ENCODE peak calls at places on chromosomes 1 and 21, in ten cellular contexts. One of them, this sample, is unnamed.

GRCh38 chr1:6456800-6457466 is 9.0 kb downstream of the TNFRSF25 start:
- DNase-seq in activated T-cell treated with anti-CD3 and anti-CD28 coated beads for 1 hour: no peak
- DNase-seq in heart right ventricle: no peak
- DNase-seq in epithelial cell of esophagus: no peak
- DNase-seq in HT-29: no peak
- DNase-seq in upper lobe of right lung: no peak
- DNase-seq in progenitor cell of endocrine pancreas: no peak
- DNase-seq in activated gamma-delta T cell treated with Interleukin-2 at 50 U/mL for 16 hours: no peak
- DNase-seq in HCT116: no peak
- DNase-seq in tibial artery: no peak
- DNase-seq in this sample: no peak

GRCh38 chr21:32653326-32653901 is 41.2 kb upstream of the CFAP298 start:
- DNase-seq in activated T-cell treated with anti-CD3 and anti-CD28 coated beads for 1 hour: no peak
- DNase-seq in heart right ventricle: no peak
- DNase-seq in epithelial cell of esophagus: peak; percentile 51
- DNase-seq in HT-29: peak; percentile 53
- DNase-seq in upper lobe of right lung: no peak
- DNase-seq in progenitor cell of endocrine pancreas: no peak
- DNase-seq in activated gamma-delta T cell treated with Interleukin-2 at 50 U/mL for 16 hours: no peak
- DNase-seq in HCT116: peak; percentile 15
- DNase-seq in tibial artery: no peak
- DNase-seq in this sample: peak; percentile 45

GRCh38 chr1:53599461-53599860 is 139.5 kb downstream of the GLIS1 start:
- DNase-seq in activated T-cell treated with anti-CD3 and anti-CD28 coated beads for 1 hour: no peak
- DNase-seq in heart right ventricle: no peak
- DNase-seq in epithelial cell of esophagus: no peak
- DNase-seq in HT-29: no peak
- DNase-seq in upper lobe of right lung: peak; percentile 29
- DNase-seq in progenitor cell of endocrine pancreas: no peak
- DNase-seq in activated gamma-delta T cell treated with Interleukin-2 at 50 U/mL for 16 hours: no peak
- DNase-seq in HCT116: no peak
- DNase-seq in tibial artery: no peak
- DNase-seq in this sample: no peak

GRCh38 chr1:226195144-226195543 is 8.6 kb upstream of the ACBD3 start:
- DNase-seq in activated T-cell treated with anti-CD3 and anti-CD28 coated beads for 1 hour: no peak
- DNase-seq in heart right ventricle: no peak
- DNase-seq in epithelial cell of esophagus: peak; percentile 13
- DNase-seq in HT-29: no peak
- DNase-seq in upper lobe of right lung: no peak
- DNase-seq in progenitor cell of endocrine pancreas: no peak
- DNase-seq in activated gamma-delta T cell treated with Interleukin-2 at 50 U/mL for 16 hours: no peak
- DNase-seq in HCT116: no peak
- DNase-seq in tibial artery: no peak
- DNase-seq in this sample: no peak

GRCh38 chr1:104932030-104932915 is 1182.6 kb downstream of the AMY1C start:
- DNase-seq in activated T-cell treated with anti-CD3 and anti-CD28 coated beads for 1 hour: no peak
- DNase-seq in heart right ventricle: no peak
- DNase-seq in epithelial cell of esophagus: no peak
- DNase-seq in HT-29: no peak
- DNase-seq in upper lobe of right lung: no peak
- DNase-seq in progenitor cell of endocrine pancreas: no peak
- DNase-seq in activated gamma-delta T cell treated with Interleukin-2 at 50 U/mL for 16 hours: no peak
- DNase-seq in HCT116: no peak
- DNase-seq in tibial artery: no peak
- DNase-seq in this sample: no peak

GRCh38 chr1:106613861-106614260 is 442.6 kb upstream of the PRMT6 start:
- DNase-seq in activated T-cell treated with anti-CD3 and anti-CD28 coated beads for 1 hour: no peak
- DNase-seq in heart right ventricle: no peak
- DNase-seq in epithelial cell of esophagus: no peak
- DNase-seq in HT-29: no peak
- DNase-seq in upper lobe of right lung: no peak
- DNase-seq in progenitor cell of endocrine pancreas: no peak
- DNase-seq in activated gamma-delta T cell treated with Interleukin-2 at 50 U/mL for 16 hours: no peak
- DNase-seq in HCT116: no peak
- DNase-seq in tibial artery: no peak
- DNase-seq in this sample: no peak

GRCh38 chr1:56074357-56074717 is 505.0 kb downstream of the PLPP3 start:
- DNase-seq in activated T-cell treated with anti-CD3 and anti-CD28 coated beads for 1 hour: no peak
- DNase-seq in heart right ventricle: no peak
- DNase-seq in epithelial cell of esophagus: no peak
- DNase-seq in HT-29: no peak
- DNase-seq in upper lobe of right lung: no peak
- DNase-seq in progenitor cell of endocrine pancreas: no peak
- DNase-seq in activated gamma-delta T cell treated with Interleukin-2 at 50 U/mL for 16 hours: no peak
- DNase-seq in HCT116: no peak
- DNase-seq in tibial artery: no peak
- DNase-seq in this sample: no peak

GRCh38 chr1:1915911-1916835 is 1.1 kb downstream of the CALML6 start:
- DNase-seq in activated T-cell treated with anti-CD3 and anti-CD28 coated beads for 1 hour: no peak
- DNase-seq in heart right ventricle: no peak
- DNase-seq in epithelial cell of esophagus: no peak
- DNase-seq in HT-29: no peak
- DNase-seq in upper lobe of right lung: no peak
- DNase-seq in progenitor cell of endocrine pancreas: no peak
- DNase-seq in activated gamma-delta T cell treated with Interleukin-2 at 50 U/mL for 16 hours: no peak
- DNase-seq in HCT116: no peak
- DNase-seq in tibial artery: no peak
- DNase-seq in this sample: no peak

GRCh38 chr1:107016376-107016978 is 40.0 kb upstream of the PRMT6 start:
- DNase-seq in activated T-cell treated with anti-CD3 and anti-CD28 coated beads for 1 hour: no peak
- DNase-seq in heart right ventricle: no peak
- DNase-seq in epithelial cell of esophagus: no peak
- DNase-seq in HT-29: no peak
- DNase-seq in upper lobe of right lung: no peak
- DNase-seq in progenitor cell of endocrine pancreas: no peak
- DNase-seq in activated gamma-delta T cell treated with Interleukin-2 at 50 U/mL for 16 hours: no peak
- DNase-seq in HCT116: no peak
- DNase-seq in tibial artery: no peak
- DNase-seq in this sample: no peak

GRCh38 chr21:33747420-33747819 is 105.1 kb downstream of the ITSN1 start:
- DNase-seq in activated T-cell treated with anti-CD3 and anti-CD28 coated beads for 1 hour: no peak
- DNase-seq in heart right ventricle: no peak
- DNase-seq in epithelial cell of esophagus: no peak
- DNase-seq in HT-29: no peak
- DNase-seq in upper lobe of right lung: no peak
- DNase-seq in progenitor cell of endocrine pancreas: no peak
- DNase-seq in activated gamma-delta T cell treated with Interleukin-2 at 50 U/mL for 16 hours: no peak
- DNase-seq in HCT116: no peak
- DNase-seq in tibial artery: no peak
- DNase-seq in this sample: no peak

GRCh38 chr21:32712641-32713040 is 15.2 kb downstream of the SYNJ1 start:
- DNase-seq in activated T-cell treated with anti-CD3 and anti-CD28 coated beads for 1 hour: no peak
- DNase-seq in heart right ventricle: no peak
- DNase-seq in epithelial cell of esophagus: no peak
- DNase-seq in HT-29: no peak
- DNase-seq in upper lobe of right lung: no peak
- DNase-seq in progenitor cell of endocrine pancreas: no peak
- DNase-seq in activated gamma-delta T cell treated with Interleukin-2 at 50 U/mL for 16 hours: no peak
- DNase-seq in HCT116: no peak
- DNase-seq in tibial artery: no peak
- DNase-seq in this sample: no peak

GRCh38 chr1:212609701-212610574 is 1.4 kb downstream of the ATF3 start:
- DNase-seq in activated T-cell treated with anti-CD3 and anti-CD28 coated beads for 1 hour: no peak
- DNase-seq in heart right ventricle: no peak
- DNase-seq in epithelial cell of esophagus: no peak
- DNase-seq in HT-29: peak; percentile 41
- DNase-seq in upper lobe of right lung: no peak
- DNase-seq in progenitor cell of endocrine pancreas: no peak
- DNase-seq in activated gamma-delta T cell treated with Interleukin-2 at 50 U/mL for 16 hours: no peak
- DNase-seq in HCT116: no peak
- DNase-seq in tibial artery: no peak
- DNase-seq in this sample: no peak

GRCh38 chr1:208437416-208437815 is 193.2 kb upstream of the PLXNA2 start:
- DNase-seq in activated T-cell treated with anti-CD3 and anti-CD28 coated beads for 1 hour: no peak
- DNase-seq in heart right ventricle: no peak
- DNase-seq in epithelial cell of esophagus: peak; percentile 76
- DNase-seq in HT-29: no peak
- DNase-seq in upper lobe of right lung: no peak
- DNase-seq in progenitor cell of endocrine pancreas: no peak
- DNase-seq in activated gamma-delta T cell treated with Interleukin-2 at 50 U/mL for 16 hours: no peak
- DNase-seq in HCT116: no peak
- DNase-seq in tibial artery: no peak
- DNase-seq in this sample: no peak

GRCh38 chr1:23394664-23395063 is 25.0 kb upstream of the ZNF436 start:
- DNase-seq in activated T-cell treated with anti-CD3 and anti-CD28 coated beads for 1 hour: no peak
- DNase-seq in heart right ventricle: peak; percentile 76
- DNase-seq in epithelial cell of esophagus: no peak
- DNase-seq in HT-29: no peak
- DNase-seq in upper lobe of right lung: peak; percentile 70
- DNase-seq in progenitor cell of endocrine pancreas: no peak
- DNase-seq in activated gamma-delta T cell treated with Interleukin-2 at 50 U/mL for 16 hours: no peak
- DNase-seq in HCT116: no peak
- DNase-seq in tibial artery: peak; percentile 87
- DNase-seq in this sample: no peak

GRCh38 chr1:224205438-224205840 is 22.4 kb downstream of the DEGS1 start:
- DNase-seq in activated T-cell treated with anti-CD3 and anti-CD28 coated beads for 1 hour: no peak
- DNase-seq in heart right ventricle: no peak
- DNase-seq in epithelial cell of esophagus: peak; percentile 84
- DNase-seq in HT-29: peak; percentile 45
- DNase-seq in upper lobe of right lung: no peak
- DNase-seq in progenitor cell of endocrine pancreas: no peak
- DNase-seq in activated gamma-delta T cell treated with Interleukin-2 at 50 U/mL for 16 hours: peak; percentile 11
- DNase-seq in HCT116: no peak
- DNase-seq in tibial artery: no peak
- DNase-seq in this sample: peak; percentile 23

GRCh38 chr1:72601035-72601674 is 318.8 kb upstream of the NEGR1 start:
- DNase-seq in activated T-cell treated with anti-CD3 and anti-CD28 coated beads for 1 hour: no peak
- DNase-seq in heart right ventricle: no peak
- DNase-seq in epithelial cell of esophagus: no peak
- DNase-seq in HT-29: no peak
- DNase-seq in upper lobe of right lung: no peak
- DNase-seq in progenitor cell of endocrine pancreas: no peak
- DNase-seq in activated gamma-delta T cell treated with Interleukin-2 at 50 U/mL for 16 hours: no peak
- DNase-seq in HCT116: no peak
- DNase-seq in tibial artery: no peak
- DNase-seq in this sample: no peak

GRCh38 chr1:24946861-24947658 is 17.0 kb upstream of the RUNX3 start:
- DNase-seq in activated T-cell treated with anti-CD3 and anti-CD28 coated beads for 1 hour: no peak
- DNase-seq in heart right ventricle: no peak
- DNase-seq in epithelial cell of esophagus: no peak
- DNase-seq in HT-29: no peak
- DNase-seq in upper lobe of right lung: no peak
- DNase-seq in progenitor cell of endocrine pancreas: no peak
- DNase-seq in activated gamma-delta T cell treated with Interleukin-2 at 50 U/mL for 16 hours: no peak
- DNase-seq in HCT116: no peak
- DNase-seq in tibial artery: no peak
- DNase-seq in this sample: peak; percentile 73

GRCh38 chr1:209937996-209938959 is at the start of gene SYT14:
- DNase-seq in activated T-cell treated with anti-CD3 and anti-CD28 coated beads for 1 hour: no peak
- DNase-seq in heart right ventricle: no peak
- DNase-seq in epithelial cell of esophagus: peak; percentile 10
- DNase-seq in HT-29: no peak
- DNase-seq in upper lobe of right lung: no peak
- DNase-seq in progenitor cell of endocrine pancreas: peak; percentile 50
- DNase-seq in activated gamma-delta T cell treated with Interleukin-2 at 50 U/mL for 16 hours: no peak
- DNase-seq in HCT116: no peak
- DNase-seq in tibial artery: no peak
- DNase-seq in this sample: no peak

GRCh38 chr21:30072496-30072895 is 94.1 kb downstream of the CLDN17 start:
- DNase-seq in activated T-cell treated with anti-CD3 and anti-CD28 coated beads for 1 hour: no peak
- DNase-seq in heart right ventricle: no peak
- DNase-seq in epithelial cell of esophagus: peak; percentile 81
- DNase-seq in HT-29: peak; percentile 30
- DNase-seq in upper lobe of right lung: no peak
- DNase-seq in progenitor cell of endocrine pancreas: no peak
- DNase-seq in activated gamma-delta T cell treated with Interleukin-2 at 50 U/mL for 16 hours: no peak
- DNase-seq in HCT116: no peak
- DNase-seq in tibial artery: no peak
- DNase-seq in this sample: no peak

GRCh38 chr1:164635784-164636729 is 77.1 kb downstream of the PBX1 start:
- DNase-seq in activated T-cell treated with anti-CD3 and anti-CD28 coated beads for 1 hour: no peak
- DNase-seq in heart right ventricle: no peak
- DNase-seq in epithelial cell of esophagus: no peak
- DNase-seq in HT-29: peak; percentile 51
- DNase-seq in upper lobe of right lung: no peak
- DNase-seq in progenitor cell of endocrine pancreas: no peak
- DNase-seq in activated gamma-delta T cell treated with Interleukin-2 at 50 U/mL for 16 hours: no peak
- DNase-seq in HCT116: no peak
- DNase-seq in tibial artery: no peak
- DNase-seq in this sample: peak; percentile 20

GRCh38 chr1:235078927-235079381 is 49.7 kb downstream of the TOMM20 start:
- DNase-seq in activated T-cell treated with anti-CD3 and anti-CD28 coated beads for 1 hour: no peak
- DNase-seq in heart right ventricle: no peak
- DNase-seq in epithelial cell of esophagus: peak; percentile 68
- DNase-seq in HT-29: no peak
- DNase-seq in upper lobe of right lung: no peak
- DNase-seq in progenitor cell of endocrine pancreas: no peak
- DNase-seq in activated gamma-delta T cell treated with Interleukin-2 at 50 U/mL for 16 hours: no peak
- DNase-seq in HCT116: peak; percentile 33
- DNase-seq in tibial artery: no peak
- DNase-seq in this sample: no peak

GRCh38 chr1:173409613-173410012 is 67.5 kb upstream of the PRDX6 start:
- DNase-seq in activated T-cell treated with anti-CD3 and anti-CD28 coated beads for 1 hour: no peak
- DNase-seq in heart right ventricle: peak; percentile 42
- DNase-seq in epithelial cell of esophagus: peak; percentile 25
- DNase-seq in HT-29: no peak
- DNase-seq in upper lobe of right lung: peak; percentile 69
- DNase-seq in progenitor cell of endocrine pancreas: no peak
- DNase-seq in activated gamma-delta T cell treated with Interleukin-2 at 50 U/mL for 16 hours: no peak
- DNase-seq in HCT116: no peak
- DNase-seq in tibial artery: peak; percentile 35
- DNase-seq in this sample: no peak

GRCh38 chr1:7573481-7573880 is 197.6 kb upstream of the VAMP3 start:
- DNase-seq in activated T-cell treated with anti-CD3 and anti-CD28 coated beads for 1 hour: no peak
- DNase-seq in heart right ventricle: no peak
- DNase-seq in epithelial cell of esophagus: no peak
- DNase-seq in HT-29: no peak
- DNase-seq in upper lobe of right lung: no peak
- DNase-seq in progenitor cell of endocrine pancreas: no peak
- DNase-seq in activated gamma-delta T cell treated with Interleukin-2 at 50 U/mL for 16 hours: no peak
- DNase-seq in HCT116: no peak
- DNase-seq in tibial artery: no peak
- DNase-seq in this sample: no peak

GRCh38 chr21:42820513-42821465 is 58.5 kb downstream of the WDR4 start:
- DNase-seq in activated T-cell treated with anti-CD3 and anti-CD28 coated beads for 1 hour: no peak
- DNase-seq in heart right ventricle: no peak
- DNase-seq in epithelial cell of esophagus: no peak
- DNase-seq in HT-29: no peak
- DNase-seq in upper lobe of right lung: no peak
- DNase-seq in progenitor cell of endocrine pancreas: no peak
- DNase-seq in activated gamma-delta T cell treated with Interleukin-2 at 50 U/mL for 16 hours: no peak
- DNase-seq in HCT116: no peak
- DNase-seq in tibial artery: no peak
- DNase-seq in this sample: no peak

GRCh38 chr1:206962269-206962668 is 8.0 kb downstream of the FCAMR start:
- DNase-seq in activated T-cell treated with anti-CD3 and anti-CD28 coated beads for 1 hour: no peak
- DNase-seq in heart right ventricle: no peak
- DNase-seq in epithelial cell of esophagus: no peak
- DNase-seq in HT-29: no peak
- DNase-seq in upper lobe of right lung: no peak
- DNase-seq in progenitor cell of endocrine pancreas: no peak
- DNase-seq in activated gamma-delta T cell treated with Interleukin-2 at 50 U/mL for 16 hours: no peak
- DNase-seq in HCT116: no peak
- DNase-seq in tibial artery: no peak
- DNase-seq in this sample: no peak

GRCh38 chr1:93798301-93798700 is 80.7 kb downstream of the DNTTIP2 start:
- DNase-seq in activated T-cell treated with anti-CD3 and anti-CD28 coated beads for 1 hour: no peak
- DNase-seq in heart right ventricle: no peak
- DNase-seq in epithelial cell of esophagus: no peak
- DNase-seq in HT-29: no peak
- DNase-seq in upper lobe of right lung: no peak
- DNase-seq in progenitor cell of endocrine pancreas: no peak
- DNase-seq in activated gamma-delta T cell treated with Interleukin-2 at 50 U/mL for 16 hours: no peak
- DNase-seq in HCT116: no peak
- DNase-seq in tibial artery: no peak
- DNase-seq in this sample: no peak

GRCh38 chr1:70146488-70146887 is 58.9 kb downstream of the LRRC40 start:
- DNase-seq in activated T-cell treated with anti-CD3 and anti-CD28 coated beads for 1 hour: no peak
- DNase-seq in heart right ventricle: no peak
- DNase-seq in epithelial cell of esophagus: peak; percentile 59
- DNase-seq in HT-29: peak; percentile 35
- DNase-seq in upper lobe of right lung: no peak
- DNase-seq in progenitor cell of endocrine pancreas: no peak
- DNase-seq in activated gamma-delta T cell treated with Interleukin-2 at 50 U/mL for 16 hours: no peak
- DNase-seq in HCT116: no peak
- DNase-seq in tibial artery: no peak
- DNase-seq in this sample: no peak

GRCh38 chr1:31639543-31639942 is 5.1 kb downstream of the PEF1 start:
- DNase-seq in activated T-cell treated with anti-CD3 and anti-CD28 coated beads for 1 hour: no peak
- DNase-seq in heart right ventricle: no peak
- DNase-seq in epithelial cell of esophagus: peak; percentile 89
- DNase-seq in HT-29: no peak
- DNase-seq in upper lobe of right lung: no peak
- DNase-seq in progenitor cell of endocrine pancreas: no peak
- DNase-seq in activated gamma-delta T cell treated with Interleukin-2 at 50 U/mL for 16 hours: no peak
- DNase-seq in HCT116: no peak
- DNase-seq in tibial artery: no peak
- DNase-seq in this sample: no peak